ENCODE peak calls at places on chromosomes 6 and 20, in five cellular contexts. T is ecto neural progenitor cell, D is GDM1, X is foreskin fibroblast, R is T-helper 2 cell. N is an unnamed sample.
A peak's percentile ranks its signal among the peaks of the same experiment; 100 is the strongest.

GRCh38 chr6:75296811-75297779 is 12.5 kb upstream of the TMEM30A start:
- DNase-seq in T (no peak), D (peak; percentile 16), X (peak; percentile 78), R (peak; percentile 72), N (no peak)

GRCh38 chr6:154721460-154721859 is 11.8 kb upstream of the SCAF8 start:
- DNase-seq in T (no peak), D (no peak), X (no peak), R (peak; percentile 14), N (no peak)

GRCh38 chr6:158647501-158647900 is 2.4 kb upstream of the SYTL3 start:
- DNase-seq in T (no peak), D (no peak), X (no peak), R (no peak), N (no peak)

GRCh38 chr6:150667977-150668716 is 68.5 kb downstream of the PLEKHG1 start:
- DNase-seq in T (peak; percentile 73), D (no peak), X (peak; percentile 86), R (no peak), N (no peak)

GRCh38 chr6:41100871-41101287 is 28.1 kb downstream of the NFYA start:
- DNase-seq in T (peak; percentile 84), D (no peak), X (no peak), R (no peak), N (no peak)

GRCh38 chr6:36769676-36770499 is 69.4 kb downstream of the CPNE5 start:
- DNase-seq in T (no peak), D (no peak), X (peak; percentile 69), R (peak; percentile 54), N (no peak)

GRCh38 chr20:62716198-62716940 is 7.7 kb downstream of the NTSR1 start:
- DNase-seq in T (no peak), D (no peak), X (peak; percentile 49), R (peak; percentile 64), N (peak; percentile 43)

GRCh38 chr6:121503633-121504032 is 68.2 kb downstream of the GJA1 start:
- DNase-seq in T (no peak), D (no peak), X (peak; percentile 61), R (no peak), N (no peak)

GRCh38 chr6:89509719-89510339 is 76.9 kb downstream of the ANKRD6 start:
- DNase-seq in T (no peak), D (no peak), X (no peak), R (no peak), N (no peak)

GRCh38 chr6:152948150-152948768 is 34.6 kb downstream of the FBXO5 start:
- DNase-seq in T (no peak), D (peak; percentile 8), X (peak; percentile 70), R (peak; percentile 33), N (no peak)

GRCh38 chr20:41137412-41138216 is at the start of gene PLCG1:
- DNase-seq in T (peak; percentile 92), D (peak; percentile 58), X (peak; percentile 88), R (peak; percentile 86), N (peak; percentile 69)

N was measured in effector memory CD8-positive, alpha-beta T cell.